ENCODE peak calls at places on chromosomes 1 and 21, in five cellular contexts. O, V, E, R and G are unnamed samples. For H3K4me1 and H3K27me3, the result is how much of the 10 kb centered on the place peaks cover.

GRCh38 chr1:214075305-214076003 is 87.7 kb downstream of the PROX1 start:
- ATAC-seq in V (no peak), O (no peak), E (no peak), R (no peak), G (no peak)

GRCh38 chr1:160724445-160725242 is 13.0 kb upstream of the CD48 start:
- ATAC-seq in V (peak), O (no peak), E (no peak), R (no peak), G (no peak)

GRCh38 chr1:28354121-28354520 is 15.4 kb upstream of the PHACTR4 start:
- ATAC-seq in V (no peak), E (no peak), R (no peak), O (no peak), G (no peak)

GRCh38 chr1:8003431-8004112 is 22.5 kb downstream of the ERRFI1 start:
- ATAC-seq in O (no peak), E (no peak), R (no peak), V (no peak), G (no peak)

GRCh38 chr1:206713910-206714312 is 29.2 kb downstream of the MAPKAPK2 start:
- ATAC-seq in V (no peak), E (no peak), O (peak), R (no peak), G (no peak)

GRCh38 chr21:34305605-34306235 is 58.1 kb upstream of the KCNE2 start:
- ATAC-seq in E (no peak), O (no peak), R (no peak), V (no peak), G (no peak)

GRCh38 chr1:246210751-246211150 is 296.3 kb downstream of the SMYD3 start:
- ATAC-seq in E (no peak), R (no peak), V (no peak), O (no peak), G (no peak)

GRCh38 chr1:22751124-22751531 is 40.5 kb downstream of the EPHB2 start:
- ATAC-seq in O (no peak), E (no peak), V (no peak), R (peak), G (peak)

GRCh38 chr21:17853393-17854275 is 34.5 kb upstream of the C21orf91 start:
- ATAC-seq in O (no peak), E (no peak), R (no peak), V (no peak), G (no peak)

GRCh38 chr1:214228976-214229375 is 52.0 kb upstream of the SMYD2 start:
- ATAC-seq in R (no peak), V (no peak), E (no peak), O (no peak), G (no peak)

GRCh38 chr1:232686346-232686745 is 56.4 kb upstream of the SIPA1L2 start:
- ATAC-seq in E (no peak), V (no peak), O (no peak), R (no peak), G (no peak)

GRCh38 chr1:201463071-201463552 is 5.9 kb downstream of the PHLDA3 start:
- ATAC-seq in R (peak), E (peak), O (peak), V (peak), G (no peak)

GRCh38 chr1:201459775-201460174 is 9.2 kb downstream of the PHLDA3 start:
- ATAC-seq in O (no peak), R (no peak), E (no peak), V (no peak), G (no peak)

GRCh38 chr1:201460783-201461182 is 8.2 kb downstream of the PHLDA3 start:
- ATAC-seq in R (no peak), O (no peak), V (no peak), E (no peak), G (no peak)

GRCh38 chr1:201461783-201462441 is 7.1 kb downstream of the PHLDA3 start:
- ATAC-seq in O (peak), R (peak), E (peak), V (no peak), G (peak)

GRCh38 chr1:201461193-201461657 is 7.8 kb downstream of the PHLDA3 start:
- ATAC-seq in O (peak), R (peak), E (peak), V (no peak), G (peak)
- TF ChIP-seq EP300 in O (no peak), R (no peak), E (no peak), V (no peak), G (no peak)

GRCh38 chr1:154861607-154862094 is 8.4 kb downstream of the KCNN3 start:
- ATAC-seq in O (no peak), R (no peak), E (no peak), V (no peak), G (no peak)
- H3K4me1 ChIP-seq in O (under half), R (under half), E (under half), V (half or more), G (under half)

DNA sequence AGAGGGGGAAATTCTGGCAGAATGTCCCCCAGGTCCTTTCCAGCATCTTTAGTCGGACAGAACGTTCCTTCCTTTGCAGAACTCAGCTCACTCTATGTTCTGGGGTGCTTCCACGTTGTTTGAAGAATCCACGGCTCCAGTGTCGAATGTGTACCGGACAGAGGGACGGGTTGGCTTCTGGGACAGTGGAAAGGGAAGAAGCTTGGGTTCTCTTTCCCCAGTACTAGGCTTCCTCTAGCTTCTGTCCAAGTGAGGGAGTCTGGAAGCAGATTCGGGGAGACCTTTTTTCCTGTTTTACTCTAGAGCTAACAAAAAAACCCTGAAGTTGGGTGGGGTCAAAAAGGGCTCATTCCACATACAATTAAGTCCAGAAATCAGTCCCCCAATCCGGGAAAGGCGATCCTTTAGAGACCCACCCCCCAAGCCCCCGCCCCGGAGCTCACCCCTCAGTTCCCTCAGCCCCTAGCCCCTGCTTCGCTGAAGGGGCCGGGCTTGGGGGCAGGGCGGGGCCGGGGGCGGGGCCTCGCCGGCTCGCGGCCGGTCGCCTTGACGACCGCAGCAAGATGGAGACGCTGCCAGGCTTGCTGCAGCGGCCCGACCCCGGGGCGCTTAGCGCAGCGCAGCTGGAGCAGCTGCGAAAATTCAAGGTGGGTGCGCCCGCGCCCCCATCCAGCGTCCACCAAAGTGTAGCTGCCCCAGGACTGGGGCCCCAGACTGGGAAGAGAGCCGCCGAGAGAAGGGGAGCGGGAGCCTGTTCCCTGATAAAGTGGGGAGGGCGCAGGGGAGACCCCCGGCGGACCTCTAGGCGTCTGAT is at the start of gene RIIAD1:
- ATAC-seq in E (peak), O (peak), R (peak), V (peak), G (peak)
- H3K27me3 ChIP-seq in E (under half), O (under half), R (under half), V (under half), G (under half)

GRCh38 chr1:208917719-208918118 is 665.8 kb upstream of the CAMK1G start:
- ATAC-seq in V (no peak), R (no peak), O (no peak), E (no peak), G (no peak)

GRCh38 chr1:208919371-208919770 is 664.1 kb upstream of the CAMK1G start:
- ATAC-seq in R (no peak), O (no peak), V (no peak), E (no peak), G (no peak)

GRCh38 chr1:208921259-208921658 is 662.3 kb upstream of the CAMK1G start:
- ATAC-seq in O (no peak), E (no peak), V (no peak), R (no peak), G (no peak)

GRCh38 chr1:208917281-208917680 is 666.2 kb upstream of the CAMK1G start:
- ATAC-seq in E (no peak), V (no peak), O (no peak), R (no peak), G (no peak)
- TF ChIP-seq EP300 in E (no peak), V (no peak), O (no peak), R (no peak), G (no peak)

GRCh38 chr1:9366298-9366697 is 73.6 kb downstream of the SPSB1 start:
- ATAC-seq in O (no peak), E (no peak), R (no peak), V (no peak), G (no peak)
- H3K4me1 ChIP-seq in O (under half), E (under half), R (under half), V (under half), G (under half)

DNA sequence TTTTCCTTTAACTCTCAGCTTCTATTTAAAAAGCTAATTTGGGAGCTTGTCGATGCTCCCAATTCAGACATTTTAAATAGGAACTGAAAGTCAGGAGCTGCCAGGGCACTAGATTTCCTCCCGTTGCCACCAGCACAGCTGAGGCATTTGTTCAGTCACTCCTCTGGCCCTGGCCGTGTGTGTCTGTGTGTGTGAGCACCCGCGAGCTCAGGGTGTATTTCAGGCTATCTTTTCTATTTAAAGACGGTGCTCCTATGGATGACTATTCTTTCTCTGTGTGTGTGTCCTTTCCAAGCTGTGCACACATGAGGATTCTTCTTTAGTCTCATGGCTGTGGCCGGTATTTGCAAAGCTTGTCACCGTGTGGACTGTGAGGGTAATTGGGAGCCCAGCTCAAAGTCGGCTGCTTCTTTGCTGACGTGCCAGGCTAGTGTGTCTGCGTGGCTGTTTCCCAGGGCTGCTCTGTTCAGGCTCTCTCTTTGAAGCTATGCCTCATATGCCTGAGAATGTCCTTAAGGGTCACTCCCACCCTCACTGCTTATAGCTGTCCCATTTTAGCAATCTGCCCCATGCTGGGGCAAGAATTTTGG is 3.0 kb upstream of the KCND3 start:
- ATAC-seq in E (no peak), R (no peak), O (peak), V (no peak), G (no peak)
- H3K27me3 ChIP-seq in E (under half), R (under half), O (half or more), V (under half), G (under half)

GRCh38 chr1:174999926-175000696 is at the start of gene CACYBP:
- ATAC-seq in E (peak), O (peak), V (peak), R (no peak), G (peak)

GRCh38 chr1:174998569-174999215 is 1.1 kb upstream of the CACYBP start:
- ATAC-seq in E (peak), O (peak), R (no peak), V (peak), G (no peak)

GRCh38 chr1:174996474-174996873 is 3.3 kb upstream of the CACYBP start:
- ATAC-seq in R (no peak), V (no peak), O (no peak), E (no peak), G (no peak)

GRCh38 chr1:175000697-175001187 is 995 bp downstream of the CACYBP start:
- ATAC-seq in R (no peak), V (no peak), O (no peak), E (no peak), G (no peak)

GRCh38 chr1:174999216-174999925 is 376 bp upstream of the CACYBP start:
- ATAC-seq in R (peak), E (peak), O (peak), V (peak), G (peak)
- TF ChIP-seq EP300 in R (no peak), E (no peak), O (peak), V (no peak), G (no peak)